ENCODE peak calls at places on chromosome 9, in seven cellular contexts. One of them, this sample, is unnamed.

GRCh38 chr9:2355594-2355993 is 266.0 kb upstream of the VLDLR start:
- DNase-seq in SK-N-SH: no peak
- DNase-seq in HepG2: no peak
- DNase-seq in GM12878: no peak
- DNase-seq in GM12891: no peak
- DNase-seq in H1: no peak
- DNase-seq in K562: peak
- DNase-seq in this sample: no peak

GRCh38 chr9:122642226-122642625 is 15.2 kb downstream of the OR1B1 start:
- DNase-seq in SK-N-SH: no peak
- DNase-seq in HepG2: no peak
- DNase-seq in GM12878: no peak
- DNase-seq in GM12891: no peak
- DNase-seq in H1: no peak
- DNase-seq in K562: peak
- DNase-seq in this sample: no peak

GRCh38 chr9:112831281-112831851 is 59.3 kb downstream of the SLC46A2 start:
- DNase-seq in SK-N-SH: no peak
- DNase-seq in HepG2: no peak
- DNase-seq in GM12878: no peak
- DNase-seq in GM12891: no peak
- DNase-seq in H1: no peak
- DNase-seq in K562: no peak
- DNase-seq in this sample: no peak

GRCh38 chr9:111599092-111599947 is at the start of gene PTGR1:
- DNase-seq in SK-N-SH: peak
- DNase-seq in HepG2: peak
- DNase-seq in GM12878: no peak
- DNase-seq in GM12891: peak
- DNase-seq in H1: peak
- DNase-seq in K562: no peak
- DNase-seq in this sample: peak

GRCh38 chr9:110189001-110189400 is 19.0 kb downstream of the C9orf152 start:
- DNase-seq in SK-N-SH: no peak
- DNase-seq in HepG2: peak
- DNase-seq in GM12878: no peak
- DNase-seq in GM12891: no peak
- DNase-seq in H1: no peak
- DNase-seq in K562: no peak
- DNase-seq in this sample: no peak

GRCh38 chr9:131809941-131810344 is 70.1 kb upstream of the RAPGEF1 start:
- DNase-seq in SK-N-SH: no peak
- DNase-seq in HepG2: no peak
- DNase-seq in GM12878: no peak
- DNase-seq in GM12891: no peak
- DNase-seq in H1: no peak
- DNase-seq in K562: no peak
- DNase-seq in this sample: no peak

GRCh38 chr9:88530051-88530450 is 4.9 kb upstream of the NXNL2 start:
- DNase-seq in SK-N-SH: no peak
- DNase-seq in HepG2: peak
- DNase-seq in GM12878: no peak
- DNase-seq in GM12891: no peak
- DNase-seq in H1: no peak
- DNase-seq in K562: no peak
- DNase-seq in this sample: no peak

GRCh38 chr9:117656007-117656406 is 48.2 kb upstream of the TLR4 start:
- DNase-seq in SK-N-SH: no peak
- DNase-seq in HepG2: no peak
- DNase-seq in GM12878: no peak
- DNase-seq in GM12891: no peak
- DNase-seq in H1: no peak
- DNase-seq in K562: no peak
- DNase-seq in this sample: no peak

GRCh38 chr9:124291801-124292396 is 34.1 kb downstream of the NEK6 start:
- DNase-seq in SK-N-SH: no peak
- DNase-seq in HepG2: peak
- DNase-seq in GM12878: peak
- DNase-seq in GM12891: no peak
- DNase-seq in H1: no peak
- DNase-seq in K562: no peak
- DNase-seq in this sample: peak
- TF ChIP-seq TAF1 in SK-N-SH: no peak
- TF ChIP-seq TAF1 in HepG2: no peak
- TF ChIP-seq TAF1 in GM12878: no peak
- TF ChIP-seq TAF1 in GM12891: no peak
- TF ChIP-seq TAF1 in H1: no peak
- TF ChIP-seq TAF1 in K562: no peak
- TF ChIP-seq TAF1 in this sample: no peak

DNA sequence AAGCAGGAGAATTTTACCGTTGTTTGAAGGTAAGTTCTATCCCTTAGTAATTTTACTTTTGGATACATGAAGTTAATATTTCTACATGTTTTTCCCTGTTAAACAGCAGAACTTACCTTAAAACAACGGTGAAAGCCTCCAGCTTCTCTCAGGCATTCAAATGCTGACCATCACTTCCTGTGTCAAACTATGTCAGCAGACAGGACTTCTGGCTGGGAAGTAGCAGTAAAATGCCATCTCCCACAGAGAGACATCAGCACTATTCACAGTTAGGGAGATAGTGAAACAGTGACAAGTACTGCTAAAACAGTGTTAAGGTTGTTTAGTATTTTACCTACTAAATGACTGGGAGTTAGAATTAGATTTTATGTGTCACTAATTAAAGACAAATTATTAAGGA is 34.2 kb upstream of the GOLGA1 start:
- DNase-seq in SK-N-SH: no peak
- DNase-seq in HepG2: no peak
- DNase-seq in GM12878: no peak
- DNase-seq in GM12891: no peak
- DNase-seq in H1: no peak
- DNase-seq in K562: no peak
- DNase-seq in this sample: no peak
- TF ChIP-seq TAF1 in SK-N-SH: no peak
- TF ChIP-seq TAF1 in HepG2: no peak
- TF ChIP-seq TAF1 in GM12878: no peak
- TF ChIP-seq TAF1 in GM12891: no peak
- TF ChIP-seq TAF1 in H1: no peak
- TF ChIP-seq TAF1 in K562: no peak
- TF ChIP-seq TAF1 in this sample: no peak

DNA sequence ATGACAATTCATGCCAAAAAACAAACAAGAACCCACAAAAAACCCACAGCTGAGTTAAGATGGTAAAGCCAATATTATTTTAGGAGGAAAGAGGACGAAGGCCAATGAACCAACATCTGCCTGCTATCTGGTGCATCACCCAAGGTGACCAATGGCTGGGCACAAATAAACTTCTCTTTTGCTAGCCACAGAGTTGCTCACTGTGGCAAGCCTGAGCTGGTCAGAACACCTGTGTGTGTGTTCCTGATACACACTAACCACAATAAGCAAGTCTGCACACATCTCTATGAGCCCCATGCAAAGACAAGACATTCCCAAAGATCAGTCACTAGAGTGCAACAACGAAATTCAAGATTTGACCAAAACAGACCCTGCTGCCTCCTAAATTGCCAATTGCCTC is 63.1 kb downstream of the RNF38 start:
- DNase-seq in SK-N-SH: no peak
- DNase-seq in HepG2: no peak
- DNase-seq in GM12878: no peak
- DNase-seq in GM12891: no peak
- DNase-seq in H1: no peak
- DNase-seq in K562: no peak
- DNase-seq in this sample: no peak
- TF ChIP-seq TAF1 in SK-N-SH: no peak
- TF ChIP-seq TAF1 in HepG2: no peak
- TF ChIP-seq TAF1 in GM12878: no peak
- TF ChIP-seq TAF1 in GM12891: no peak
- TF ChIP-seq TAF1 in H1: no peak
- TF ChIP-seq TAF1 in K562: no peak
- TF ChIP-seq TAF1 in this sample: no peak

DNA sequence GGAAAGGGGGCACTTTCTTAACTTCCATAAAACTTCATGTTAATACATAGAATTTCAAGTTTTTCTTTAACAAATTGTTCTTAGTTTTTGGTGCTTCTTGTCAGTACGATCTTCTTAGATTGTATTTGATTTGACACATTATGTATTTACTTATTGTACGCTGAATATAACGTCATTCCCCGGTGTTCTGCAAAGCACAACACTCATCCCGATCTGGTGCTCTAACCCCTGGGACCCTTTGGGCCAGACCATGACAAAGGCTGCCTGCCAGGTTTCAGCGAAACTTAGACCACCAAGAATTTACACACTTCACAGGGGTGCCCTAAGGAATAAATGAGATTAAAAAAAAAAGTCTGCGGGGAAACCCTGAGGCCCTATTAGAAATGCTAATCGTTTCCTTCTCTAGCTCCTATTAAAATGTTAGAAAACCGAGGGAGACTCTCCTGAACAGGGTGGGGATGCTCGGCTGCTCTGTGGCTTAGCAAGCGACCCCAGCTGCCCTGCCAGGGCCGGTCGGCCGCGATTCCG is 886 bp upstream of the ANP32B start:
- DNase-seq in SK-N-SH: no peak
- DNase-seq in HepG2: no peak
- DNase-seq in GM12878: no peak
- DNase-seq in GM12891: no peak
- DNase-seq in H1: no peak
- DNase-seq in K562: peak
- DNase-seq in this sample: no peak
- TF ChIP-seq TAF1 in SK-N-SH: no peak
- TF ChIP-seq TAF1 in HepG2: no peak
- TF ChIP-seq TAF1 in GM12878: no peak
- TF ChIP-seq TAF1 in GM12891: no peak
- TF ChIP-seq TAF1 in H1: no peak
- TF ChIP-seq TAF1 in K562: no peak
- TF ChIP-seq TAF1 in this sample: no peak

GRCh38 chr9:83623634-83623991 is 670 bp downstream of the IDNK start:
- DNase-seq in SK-N-SH: no peak
- DNase-seq in HepG2: peak
- DNase-seq in GM12878: no peak
- DNase-seq in GM12891: no peak
- DNase-seq in H1: no peak
- DNase-seq in K562: peak
- DNase-seq in this sample: no peak
- TF ChIP-seq TAF1 in SK-N-SH: no peak
- TF ChIP-seq TAF1 in HepG2: no peak
- TF ChIP-seq TAF1 in GM12878: no peak
- TF ChIP-seq TAF1 in GM12891: peak
- TF ChIP-seq TAF1 in H1: no peak
- TF ChIP-seq TAF1 in K562: no peak
- TF ChIP-seq TAF1 in this sample: no peak

GRCh38 chr9:82890865-82891264 is 172.1 kb downstream of the RASEF start:
- DNase-seq in SK-N-SH: no peak
- DNase-seq in HepG2: no peak
- DNase-seq in GM12878: no peak
- DNase-seq in GM12891: no peak
- DNase-seq in H1: no peak
- DNase-seq in K562: no peak
- DNase-seq in this sample: no peak

GRCh38 chr9:82894961-82895902 is 167.7 kb downstream of the RASEF start:
- DNase-seq in SK-N-SH: peak
- DNase-seq in HepG2: no peak
- DNase-seq in GM12878: no peak
- DNase-seq in GM12891: no peak
- DNase-seq in H1: no peak
- DNase-seq in K562: no peak
- DNase-seq in this sample: no peak

GRCh38 chr9:82891321-82891720 is 171.6 kb downstream of the RASEF start:
- DNase-seq in SK-N-SH: no peak
- DNase-seq in HepG2: no peak
- DNase-seq in GM12878: no peak
- DNase-seq in GM12891: no peak
- DNase-seq in H1: no peak
- DNase-seq in K562: no peak
- DNase-seq in this sample: no peak

GRCh38 chr9:82893549-82893948 is 169.4 kb downstream of the RASEF start:
- DNase-seq in SK-N-SH: no peak
- DNase-seq in HepG2: no peak
- DNase-seq in GM12878: no peak
- DNase-seq in GM12891: no peak
- DNase-seq in H1: no peak
- DNase-seq in K562: no peak
- DNase-seq in this sample: no peak

DNA sequence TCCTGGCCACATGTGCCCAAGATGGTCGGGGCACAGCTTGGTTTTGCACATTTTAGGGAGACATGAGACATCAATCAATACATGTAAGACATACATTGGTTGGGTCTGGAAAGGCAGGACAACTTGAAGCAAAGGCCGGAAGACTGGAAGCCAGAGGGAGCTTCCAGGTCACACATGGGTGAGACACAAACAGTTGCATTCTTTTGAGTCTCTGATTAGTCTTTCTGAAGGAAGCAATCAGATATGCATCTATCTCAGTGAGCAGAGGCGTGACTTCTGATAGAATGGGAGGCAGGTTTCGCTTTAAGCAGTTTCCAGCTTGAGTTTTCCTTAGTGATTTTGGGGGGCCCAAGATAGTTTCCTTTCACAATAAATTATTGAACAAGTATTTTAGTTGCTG is 172.5 kb downstream of the RASEF start:
- DNase-seq in SK-N-SH: no peak
- DNase-seq in HepG2: no peak
- DNase-seq in GM12878: no peak
- DNase-seq in GM12891: no peak
- DNase-seq in H1: no peak
- DNase-seq in K562: no peak
- DNase-seq in this sample: no peak
- TF ChIP-seq TAF1 in SK-N-SH: no peak
- TF ChIP-seq TAF1 in HepG2: no peak
- TF ChIP-seq TAF1 in GM12878: no peak
- TF ChIP-seq TAF1 in GM12891: no peak
- TF ChIP-seq TAF1 in H1: no peak
- TF ChIP-seq TAF1 in K562: no peak
- TF ChIP-seq TAF1 in this sample: no peak

GRCh38 chr9:75096796-75097195 is 8.5 kb downstream of the OSTF1 start:
- DNase-seq in SK-N-SH: no peak
- DNase-seq in HepG2: no peak
- DNase-seq in GM12878: no peak
- DNase-seq in GM12891: no peak
- DNase-seq in H1: no peak
- DNase-seq in K562: no peak
- DNase-seq in this sample: no peak
- TF ChIP-seq TAF1 in SK-N-SH: no peak
- TF ChIP-seq TAF1 in HepG2: no peak
- TF ChIP-seq TAF1 in GM12878: no peak
- TF ChIP-seq TAF1 in GM12891: no peak
- TF ChIP-seq TAF1 in H1: no peak
- TF ChIP-seq TAF1 in K562: no peak
- TF ChIP-seq TAF1 in this sample: no peak

DNA sequence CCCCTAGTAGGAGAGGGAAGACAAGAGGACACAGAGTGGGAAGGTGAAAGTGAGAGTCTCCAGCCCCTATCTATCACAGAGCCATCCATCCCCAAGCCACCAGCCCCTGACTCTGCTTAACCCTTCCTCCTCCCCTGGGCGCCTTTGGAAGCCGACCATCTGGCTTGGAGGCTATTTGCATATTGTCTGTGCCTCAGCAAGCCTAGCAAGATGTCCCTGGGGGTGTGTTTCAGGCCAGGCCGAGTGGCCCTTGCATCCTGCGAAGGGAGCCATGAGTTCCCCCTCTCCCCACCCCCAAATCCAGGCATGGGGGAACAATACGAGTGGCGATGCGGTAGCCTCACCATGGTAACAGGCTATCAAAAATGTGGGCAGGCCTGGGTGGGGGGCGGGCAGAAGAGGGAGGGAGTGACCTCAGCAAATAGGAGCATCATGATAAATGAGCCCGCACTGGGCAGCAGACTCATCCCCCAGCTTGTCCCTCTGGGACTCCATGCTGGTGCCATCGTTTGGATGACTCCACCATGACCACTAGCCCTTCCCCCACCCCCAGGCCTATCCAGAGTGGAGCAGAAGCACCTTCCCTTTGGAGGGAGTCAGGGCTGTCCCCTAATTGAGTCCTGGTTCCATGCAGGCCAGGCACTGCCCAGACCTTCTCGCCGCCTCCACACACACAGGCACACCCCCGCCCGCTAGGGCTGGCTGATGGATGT is 14.5 kb downstream of the URM1 start:
- DNase-seq in SK-N-SH: no peak
- DNase-seq in HepG2: no peak
- DNase-seq in GM12878: no peak
- DNase-seq in GM12891: no peak
- DNase-seq in H1: no peak
- DNase-seq in K562: no peak
- DNase-seq in this sample: no peak
- TF ChIP-seq TAF1 in SK-N-SH: no peak
- TF ChIP-seq TAF1 in HepG2: no peak
- TF ChIP-seq TAF1 in GM12878: no peak
- TF ChIP-seq TAF1 in GM12891: no peak
- TF ChIP-seq TAF1 in H1: no peak
- TF ChIP-seq TAF1 in K562: no peak
- TF ChIP-seq TAF1 in this sample: no peak

This sample was measured in GM12892.